ENCODE peak calls at places on chromosomes 11 and 22, in seven cellular contexts. T, C, A, V, H, B and R are unnamed samples.

GRCh38 chr11:111155021-111155420 is 90.5 kb upstream of the POU2AF2 start:
- DNase-seq in T (no peak), C (no peak), A (no peak), V (no peak), H (no peak), B (no peak), R (no peak)

GRCh38 chr11:88206746-88207145 is 31.5 kb upstream of the RAB38 start:
- DNase-seq in T (no peak), C (no peak), A (no peak), V (no peak), H (no peak), B (no peak), R (no peak)

GRCh38 chr11:14340721-14341120 is 18.3 kb downstream of the RRAS2 start:
- DNase-seq in T (no peak), C (no peak), A (no peak), V (no peak), H (no peak), B (no peak), R (no peak)

GRCh38 chr22:28279888-28280287 is 360.8 kb upstream of the PITPNB start:
- DNase-seq in T (no peak), C (no peak), A (no peak), V (no peak), H (no peak), B (no peak), R (no peak)

GRCh38 chr11:44133335-44133946 is 38.0 kb downstream of the EXT2 start:
- DNase-seq in T (no peak), C (no peak), A (no peak), V (no peak), H (no peak), B (no peak), R (no peak)

GRCh38 chr22:42138122-42138770 is 7.6 kb upstream of the CYP2D6 start:
- DNase-seq in T (no peak), C (no peak), A (no peak), V (no peak), H (no peak), B (no peak), R (no peak)

GRCh38 chr11:121420398-121420797 is 31.7 kb upstream of the SORL1 start:
- DNase-seq in T (no peak), C (no peak), A (no peak), V (no peak), H (no peak), B (no peak), R (no peak)

GRCh38 chr11:57775474-57775873 is 13.9 kb downstream of the CTNND1 start:
- DNase-seq in T (no peak), C (no peak), A (no peak), V (no peak), H (no peak), B (no peak), R (no peak)

GRCh38 chr11:102603091-102603490 is 22.0 kb downstream of the MMP20 start:
- DNase-seq in T (no peak), C (peak), A (no peak), V (peak), H (no peak), B (no peak), R (no peak)

GRCh38 chr11:134531331-134532135 is 119.5 kb upstream of the B3GAT1 start:
- DNase-seq in T (no peak), C (peak), A (peak), V (no peak), H (peak), B (peak), R (no peak)

GRCh38 chr11:26901162-26901561 is 92.8 kb upstream of the FIBIN start:
- DNase-seq in T (no peak), C (no peak), A (no peak), V (no peak), H (peak), B (no peak), R (no peak)

GRCh38 chr11:77113382-77114088 is 10.9 kb downstream of the OMP start:
- DNase-seq in T (no peak), C (no peak), A (peak), V (no peak), H (no peak), B (peak), R (peak)

GRCh38 chr11:1669546-1670218 is 27.3 kb upstream of the KRTAP5-6 start:
- DNase-seq in T (no peak), C (no peak), A (no peak), V (no peak), H (peak), B (no peak), R (no peak)

GRCh38 chr11:34531663-34532062 is 18.1 kb upstream of the ELF5 start:
- DNase-seq in T (no peak), C (no peak), A (no peak), V (no peak), H (no peak), B (no peak), R (no peak)

GRCh38 chr11:68455485-68455884 is 5.1 kb upstream of the PPP6R3 start:
- DNase-seq in T (no peak), C (no peak), A (no peak), V (no peak), H (no peak), B (no peak), R (no peak)

GRCh38 chr11:31607914-31608313 is 98.3 kb downstream of the ELP4 start:
- DNase-seq in T (no peak), C (no peak), A (no peak), V (no peak), H (no peak), B (no peak), R (no peak)

GRCh38 chr22:44399196-44399837 is 86.6 kb upstream of the SHISAL1 start:
- DNase-seq in T (peak), C (peak), A (no peak), V (no peak), H (no peak), B (peak), R (no peak)

GRCh38 chr11:19374189-19374588 is 133.4 kb upstream of the E2F8 start:
- DNase-seq in T (no peak), C (no peak), A (no peak), V (no peak), H (no peak), B (no peak), R (no peak)

GRCh38 chr11:125167292-125167953 is 2.9 kb downstream of the PKNOX2 start:
- DNase-seq in T (no peak), C (no peak), A (peak), V (no peak), H (peak), B (no peak), R (no peak)

GRCh38 chr11:128496684-128497056 is 90.7 kb downstream of the ETS1 start:
- DNase-seq in T (no peak), C (no peak), A (no peak), V (no peak), H (no peak), B (no peak), R (no peak)

GRCh38 chr11:19561011-19561410 is 151.6 kb upstream of the NAV2 start:
- DNase-seq in T (no peak), C (no peak), A (no peak), V (no peak), H (no peak), B (no peak), R (no peak)

GRCh38 chr11:728901-729491 is 18.3 kb upstream of the TALDO1 start:
- DNase-seq in T (no peak), C (no peak), A (no peak), V (no peak), H (no peak), B (no peak), R (no peak)

GRCh38 chr11:76369406-76369805 is 11.5 kb downstream of the THAP12 start:
- DNase-seq in T (peak), C (no peak), A (no peak), V (no peak), H (no peak), B (peak), R (no peak)

GRCh38 chr22:44025171-44026065 is 1.3 kb downstream of the PARVB start:
- DNase-seq in T (peak), C (peak), A (no peak), V (no peak), H (no peak), B (peak), R (peak)

GRCh38 chr22:49953680-49954344 is 6.8 kb upstream of the PIM3 start:
- DNase-seq in T (no peak), C (peak), A (no peak), V (no peak), H (no peak), B (no peak), R (no peak)

GRCh38 chr22:49951678-49951985 is 8.9 kb upstream of the PIM3 start:
- DNase-seq in T (no peak), C (no peak), A (no peak), V (no peak), H (no peak), B (peak), R (no peak)

GRCh38 chr22:49954354-49954753 is 6.2 kb upstream of the PIM3 start:
- DNase-seq in T (no peak), C (peak), A (no peak), V (no peak), H (no peak), B (peak), R (no peak)

GRCh38 chr22:49951986-49952896 is 8.3 kb upstream of the PIM3 start:
- DNase-seq in T (no peak), C (no peak), A (no peak), V (no peak), H (no peak), B (no peak), R (no peak)

GRCh38 chr22:49953027-49953679 is 7.4 kb upstream of the PIM3 start:
- DNase-seq in T (no peak), C (peak), A (no peak), V (no peak), H (no peak), B (peak), R (no peak)
- TF ChIP-seq POLR2A in T (no peak), C (no peak), A (no peak), V (no peak), H (no peak), B (no peak), R (no peak)

GRCh38 chr11:83168756-83169155 is 11.8 kb downstream of the PCF11 start:
- DNase-seq in T (no peak), C (no peak), A (no peak), V (no peak), H (no peak), B (no peak), R (no peak)
- TF ChIP-seq POLR2AphosphoS5 in T (no peak), C (no peak), A (no peak), V (no peak), H (no peak), B (no peak), R (peak)

DNA sequence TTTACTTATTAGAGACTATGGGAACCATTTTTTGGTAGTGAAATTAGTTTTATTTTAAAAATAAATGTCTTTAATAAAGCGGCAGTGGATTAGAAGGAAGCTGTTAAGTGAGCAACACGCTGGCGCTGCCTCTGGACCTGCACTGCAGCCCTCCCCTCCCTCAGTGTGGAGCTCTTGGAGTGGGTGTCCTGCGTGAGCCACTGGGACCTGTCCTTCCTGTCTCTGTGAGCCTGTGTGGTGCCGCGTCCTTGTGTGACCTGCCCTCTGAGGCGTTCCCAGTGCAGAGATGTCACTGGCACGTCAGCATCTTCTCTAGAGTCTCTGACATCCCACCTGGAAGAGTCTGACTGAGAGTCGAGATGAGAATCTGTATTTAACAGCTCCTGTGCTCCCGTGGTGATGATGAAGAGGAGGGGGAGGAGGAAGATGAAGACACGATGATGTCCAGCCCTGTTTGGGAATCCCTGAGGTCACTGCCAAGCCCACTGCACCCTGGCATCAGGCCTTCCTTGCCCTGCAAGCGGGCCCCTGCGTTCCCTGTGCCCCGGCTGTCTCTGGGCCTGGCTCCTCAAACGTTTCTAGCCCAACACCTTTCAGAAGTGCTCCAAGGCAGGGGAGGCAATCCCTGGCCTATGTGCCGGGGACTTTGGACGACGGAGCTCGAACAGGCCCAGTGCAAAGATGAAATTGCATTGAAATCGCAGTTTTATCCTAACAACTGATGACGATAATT is 271.8 kb downstream of the TBC1D22A start:
- DNase-seq in T (no peak), C (no peak), A (no peak), V (no peak), H (peak), B (no peak), R (no peak)
- TF ChIP-seq POLR2A in T (no peak), C (no peak), A (no peak), V (no peak), H (no peak), B (no peak), R (no peak)

GRCh38 chr22:36373258-36373579 is 14.5 kb downstream of the MYH9 start:
- DNase-seq in T (no peak), C (peak), A (no peak), V (no peak), H (no peak), B (no peak), R (no peak)
- TF ChIP-seq POLR2AphosphoS5 in T (no peak), C (peak), A (peak), V (no peak), H (no peak), B (no peak), R (no peak)

GRCh38 chr11:61268588-61269250 is 26.4 kb downstream of the VWCE start:
- DNase-seq in T (no peak), C (no peak), A (no peak), V (no peak), H (no peak), B (no peak), R (no peak)

GRCh38 chr11:61266602-61267001 is 25.6 kb downstream of the PGA5 start:
- DNase-seq in T (no peak), C (no peak), A (no peak), V (no peak), H (no peak), B (no peak), R (no peak)

GRCh38 chr11:61265357-61265756 is 24.4 kb downstream of the PGA5 start:
- DNase-seq in T (no peak), C (no peak), A (no peak), V (no peak), H (no peak), B (no peak), R (no peak)

GRCh38 chr11:61264795-61265194 is 23.8 kb downstream of the PGA5 start:
- DNase-seq in T (no peak), C (no peak), A (no peak), V (no peak), H (no peak), B (no peak), R (no peak)

DNA sequence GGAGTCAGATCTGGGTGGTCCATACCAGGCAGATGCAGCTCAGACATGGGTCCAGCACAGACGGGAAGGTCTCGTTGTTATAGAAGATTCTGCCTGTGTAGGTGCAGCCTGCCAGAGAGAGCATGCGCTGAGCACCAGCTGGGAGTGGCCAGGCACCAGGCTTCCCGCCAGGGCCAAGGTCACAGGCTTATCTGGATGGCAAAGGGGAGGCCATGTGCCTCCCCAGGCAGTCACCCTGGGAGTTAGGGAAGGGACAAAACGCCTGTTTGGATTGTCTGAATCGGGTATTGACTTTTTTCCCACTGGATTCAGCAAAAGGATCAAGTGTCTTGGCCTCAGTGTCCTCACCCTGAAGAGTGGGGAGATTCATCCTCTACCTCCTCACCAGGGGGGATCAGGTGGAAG is 26.5 kb downstream of the PGA5 start:
- DNase-seq in T (peak), C (no peak), A (no peak), V (no peak), H (no peak), B (peak), R (no peak)
- TF ChIP-seq POLR2A in T (no peak), C (no peak), A (no peak), V (no peak), H (no peak), B (no peak), R (no peak)

DNA sequence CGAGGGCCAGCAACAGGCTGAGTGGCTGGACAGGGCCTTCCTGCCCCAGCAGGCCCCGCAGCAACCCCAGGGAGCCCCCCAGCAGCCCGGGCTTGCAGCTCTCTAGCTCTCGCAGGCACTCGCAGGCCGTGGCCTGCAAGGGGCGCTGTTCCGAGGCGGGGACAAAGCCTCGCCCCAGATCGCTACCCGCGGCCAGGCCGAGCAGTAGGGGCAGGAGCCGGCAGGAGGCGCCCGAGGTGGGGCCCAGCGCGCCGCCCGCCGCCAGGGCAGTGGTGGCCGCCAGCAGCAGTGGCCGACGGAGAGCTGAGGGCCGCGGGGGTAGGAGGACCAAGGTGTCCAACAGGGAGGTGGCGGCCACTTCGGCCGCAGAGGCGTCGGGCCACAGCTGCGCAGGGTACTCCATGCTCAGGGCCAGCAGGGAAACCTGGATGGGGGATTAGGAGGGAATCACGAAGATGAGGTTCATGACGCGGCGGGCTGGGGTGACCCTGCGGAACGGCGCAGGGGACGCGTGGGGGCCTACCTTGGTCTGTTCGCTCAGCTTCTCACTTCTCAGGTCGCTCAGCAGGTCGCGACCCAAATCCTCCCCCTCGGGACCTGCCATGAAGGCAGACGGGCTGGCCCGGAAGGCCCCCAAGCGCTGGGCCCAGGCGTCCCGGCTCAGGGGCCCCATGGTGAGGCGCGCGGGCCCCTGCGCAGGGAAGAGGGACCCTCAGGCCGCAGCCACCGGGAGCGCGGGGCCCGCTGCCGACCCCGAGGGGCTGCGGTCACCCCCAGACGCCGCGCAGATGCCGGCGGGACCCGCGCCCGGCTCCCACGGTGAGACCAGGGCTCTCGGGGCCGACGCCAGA is 632 bp downstream of the AP5B1 start:
- DNase-seq in T (peak), C (peak), A (peak), V (peak), H (peak), B (peak), R (peak)
- TF ChIP-seq POLR2AphosphoS5 in T (peak), C (peak), A (no peak), V (peak), H (no peak), B (peak), R (no peak)

GRCh38 chr11:66467034-66467659 is 442 bp downstream of the PELI3 start:
- DNase-seq in T (peak), C (no peak), A (no peak), V (no peak), H (no peak), B (peak), R (no peak)
- TF ChIP-seq POLR2A in T (no peak), C (no peak), A (no peak), V (no peak), H (no peak), B (no peak), R (no peak)

DNA sequence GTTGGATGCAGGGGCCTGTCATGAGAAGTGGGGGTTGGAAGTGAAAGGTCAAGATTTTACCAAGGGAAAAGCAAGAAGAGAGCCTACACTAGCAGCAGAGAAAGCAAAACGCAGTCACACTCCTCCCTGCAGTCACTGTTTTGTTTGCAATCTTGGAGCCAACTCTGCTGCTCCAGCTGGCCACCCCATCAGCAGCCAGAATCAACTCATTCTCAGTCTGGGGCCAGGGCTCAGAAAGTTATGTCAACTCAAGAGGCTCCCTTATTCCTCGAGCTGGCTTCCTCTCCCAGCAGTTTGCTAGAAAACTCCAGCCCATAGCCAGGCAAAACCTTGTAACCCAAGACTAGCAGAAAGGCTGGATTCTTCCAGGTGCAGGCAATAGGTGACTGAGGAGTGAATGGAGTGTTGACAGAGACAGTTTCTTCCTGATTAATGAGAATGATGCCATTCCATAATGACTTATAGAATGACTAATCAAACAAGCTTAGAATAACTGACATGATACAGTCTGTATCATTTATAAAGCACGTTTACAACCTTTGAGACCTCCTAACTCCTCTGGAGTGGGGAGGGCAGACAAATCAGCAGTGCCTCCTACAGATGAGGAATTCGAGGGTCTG is 53.4 kb downstream of the P4HA3 start:
- DNase-seq in T (peak), C (no peak), A (no peak), V (no peak), H (peak), B (peak), R (no peak)
- TF ChIP-seq POLR2AphosphoS5 in T (no peak), C (no peak), A (no peak), V (no peak), H (no peak), B (no peak), R (no peak)

DNA sequence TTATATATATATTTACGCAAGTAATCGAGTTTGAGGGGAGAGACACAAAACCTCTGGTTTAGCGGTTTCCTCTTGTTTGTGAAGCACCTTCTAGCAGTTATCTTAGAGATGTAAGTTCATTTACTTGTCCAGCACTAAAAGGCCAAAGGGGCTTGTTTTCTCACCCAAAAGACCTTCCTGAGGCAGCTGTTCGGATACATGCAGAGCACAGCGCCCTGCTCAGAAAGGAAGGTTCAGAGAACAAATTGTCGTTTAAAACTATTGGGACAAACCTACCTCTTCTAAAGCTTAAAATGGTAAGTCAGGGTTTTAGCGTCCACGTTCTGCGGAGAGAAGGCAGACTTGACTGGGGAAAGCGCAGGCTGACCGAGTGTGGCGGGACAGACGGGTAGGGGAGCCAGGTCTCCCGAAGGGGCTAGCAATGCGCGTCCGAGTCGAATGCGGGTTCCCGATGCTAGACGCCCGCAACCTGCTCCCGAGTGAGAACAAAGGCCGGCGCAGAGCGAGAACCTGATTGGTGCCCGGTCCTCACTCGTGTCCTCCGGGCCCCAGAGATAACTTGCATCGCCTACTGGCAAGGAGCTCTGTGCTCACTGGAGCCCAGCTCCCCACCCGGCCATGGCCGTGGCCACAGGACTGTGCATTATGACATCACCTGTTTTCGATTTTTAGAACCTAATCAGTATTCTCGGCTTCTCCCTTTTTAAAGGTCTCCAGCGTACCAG is 1.0 kb upstream of the SESN3 start:
- DNase-seq in T (peak), C (peak), A (peak), V (no peak), H (peak), B (peak), R (no peak)
- TF ChIP-seq POLR2A in T (peak), C (peak), A (peak), V (no peak), H (no peak), B (no peak), R (no peak)